ENCODE peak calls at places on chromosomes 11 and 22, in nine cellular contexts. One of them, this sample, is unnamed.

GRCh38 chr11:3732671-3733070 is 61.5 kb upstream of the CHRNA10 start:
- DNase-seq in fibroblast of lung: no peak
- DNase-seq in neural progenitor cell: no peak
- DNase-seq in activated effector memory CD4-positive, alpha-beta T cell treated with Interleukin-2 at 50 U/mL for 16 hours: no peak
- DNase-seq in stimulated activated CD4-positive, alpha-beta T cell treated with anti-CD3 and anti-CD28 coated beads, Interleukin-12 subunit alpha, Interleukin-12 subunit beta, amount 100 ng/mL, for 24 hours: no peak
- DNase-seq in M059J: no peak
- DNase-seq in left colon: no peak
- DNase-seq in HS-27A: no peak
- DNase-seq in NCI-H1694 treated with DMSO at 0.1 percent for 48 hours: no peak
- DNase-seq in this sample: no peak

GRCh38 chr11:67418476-67419281 is 3.2 kb downstream of the CARNS1 start:
- DNase-seq in fibroblast of lung: no peak
- DNase-seq in stimulated activated CD4-positive, alpha-beta T cell treated with anti-CD3 and anti-CD28 coated beads, Interleukin-12 subunit alpha, Interleukin-12 subunit beta, amount 100 ng/mL, for 24 hours: no peak
- DNase-seq in activated effector memory CD4-positive, alpha-beta T cell treated with Interleukin-2 at 50 U/mL for 16 hours: no peak
- DNase-seq in HS-27A: no peak
- DNase-seq in M059J: no peak
- DNase-seq in neural progenitor cell: no peak
- DNase-seq in NCI-H1694 treated with DMSO at 0.1 percent for 48 hours: no peak
- DNase-seq in left colon: no peak
- DNase-seq in this sample: peak

GRCh38 chr11:45527898-45528297 is 137.5 kb downstream of the CHST1 start:
- DNase-seq in HS-27A: no peak
- DNase-seq in stimulated activated CD4-positive, alpha-beta T cell treated with anti-CD3 and anti-CD28 coated beads, Interleukin-12 subunit alpha, Interleukin-12 subunit beta, amount 100 ng/mL, for 24 hours: peak
- DNase-seq in NCI-H1694 treated with DMSO at 0.1 percent for 48 hours: no peak
- DNase-seq in activated effector memory CD4-positive, alpha-beta T cell treated with Interleukin-2 at 50 U/mL for 16 hours: no peak
- DNase-seq in fibroblast of lung: no peak
- DNase-seq in neural progenitor cell: no peak
- DNase-seq in left colon: no peak
- DNase-seq in M059J: no peak
- DNase-seq in this sample: no peak

GRCh38 chr11:36609383-36609782 is 11.3 kb upstream of the RAG2 start:
- DNase-seq in left colon: no peak
- DNase-seq in HS-27A: no peak
- DNase-seq in M059J: no peak
- DNase-seq in fibroblast of lung: no peak
- DNase-seq in neural progenitor cell: no peak
- DNase-seq in activated effector memory CD4-positive, alpha-beta T cell treated with Interleukin-2 at 50 U/mL for 16 hours: no peak
- DNase-seq in NCI-H1694 treated with DMSO at 0.1 percent for 48 hours: no peak
- DNase-seq in stimulated activated CD4-positive, alpha-beta T cell treated with anti-CD3 and anti-CD28 coated beads, Interleukin-12 subunit alpha, Interleukin-12 subunit beta, amount 100 ng/mL, for 24 hours: no peak
- DNase-seq in this sample: no peak

GRCh38 chr11:70158201-70158600 is 44.9 kb upstream of the FADD start:
- DNase-seq in NCI-H1694 treated with DMSO at 0.1 percent for 48 hours: no peak
- DNase-seq in fibroblast of lung: peak
- DNase-seq in left colon: peak
- DNase-seq in neural progenitor cell: peak
- DNase-seq in M059J: peak
- DNase-seq in activated effector memory CD4-positive, alpha-beta T cell treated with Interleukin-2 at 50 U/mL for 16 hours: no peak
- DNase-seq in HS-27A: no peak
- DNase-seq in stimulated activated CD4-positive, alpha-beta T cell treated with anti-CD3 and anti-CD28 coated beads, Interleukin-12 subunit alpha, Interleukin-12 subunit beta, amount 100 ng/mL, for 24 hours: no peak
- DNase-seq in this sample: no peak

GRCh38 chr11:126518130-126518995 is 162.9 kb downstream of the ST3GAL4 start:
- DNase-seq in neural progenitor cell: no peak
- DNase-seq in M059J: no peak
- DNase-seq in fibroblast of lung: no peak
- DNase-seq in left colon: no peak
- DNase-seq in activated effector memory CD4-positive, alpha-beta T cell treated with Interleukin-2 at 50 U/mL for 16 hours: no peak
- DNase-seq in HS-27A: no peak
- DNase-seq in stimulated activated CD4-positive, alpha-beta T cell treated with anti-CD3 and anti-CD28 coated beads, Interleukin-12 subunit alpha, Interleukin-12 subunit beta, amount 100 ng/mL, for 24 hours: no peak
- DNase-seq in NCI-H1694 treated with DMSO at 0.1 percent for 48 hours: peak
- DNase-seq in this sample: no peak

GRCh38 chr22:31085493-31085824 is 4.3 kb downstream of the SMTN start:
- DNase-seq in activated effector memory CD4-positive, alpha-beta T cell treated with Interleukin-2 at 50 U/mL for 16 hours: no peak
- DNase-seq in stimulated activated CD4-positive, alpha-beta T cell treated with anti-CD3 and anti-CD28 coated beads, Interleukin-12 subunit alpha, Interleukin-12 subunit beta, amount 100 ng/mL, for 24 hours: no peak
- DNase-seq in NCI-H1694 treated with DMSO at 0.1 percent for 48 hours: no peak
- DNase-seq in neural progenitor cell: peak
- DNase-seq in M059J: no peak
- DNase-seq in fibroblast of lung: no peak
- DNase-seq in left colon: no peak
- DNase-seq in HS-27A: no peak
- DNase-seq in this sample: no peak

GRCh38 chr11:83006877-83007330 is 64.8 kb downstream of the RAB30 start:
- DNase-seq in neural progenitor cell: no peak
- DNase-seq in M059J: peak
- DNase-seq in fibroblast of lung: no peak
- DNase-seq in left colon: no peak
- DNase-seq in NCI-H1694 treated with DMSO at 0.1 percent for 48 hours: no peak
- DNase-seq in HS-27A: no peak
- DNase-seq in stimulated activated CD4-positive, alpha-beta T cell treated with anti-CD3 and anti-CD28 coated beads, Interleukin-12 subunit alpha, Interleukin-12 subunit beta, amount 100 ng/mL, for 24 hours: no peak
- DNase-seq in activated effector memory CD4-positive, alpha-beta T cell treated with Interleukin-2 at 50 U/mL for 16 hours: no peak
- DNase-seq in this sample: no peak

GRCh38 chr11:86524603-86525352 is 147.6 kb downstream of the ME3 start:
- DNase-seq in stimulated activated CD4-positive, alpha-beta T cell treated with anti-CD3 and anti-CD28 coated beads, Interleukin-12 subunit alpha, Interleukin-12 subunit beta, amount 100 ng/mL, for 24 hours: no peak
- DNase-seq in NCI-H1694 treated with DMSO at 0.1 percent for 48 hours: no peak
- DNase-seq in left colon: no peak
- DNase-seq in M059J: peak
- DNase-seq in HS-27A: no peak
- DNase-seq in fibroblast of lung: peak
- DNase-seq in activated effector memory CD4-positive, alpha-beta T cell treated with Interleukin-2 at 50 U/mL for 16 hours: no peak
- DNase-seq in neural progenitor cell: no peak
- DNase-seq in this sample: no peak

GRCh38 chr11:59555601-59556114 is 44.3 kb downstream of the OR4D9 start:
- DNase-seq in NCI-H1694 treated with DMSO at 0.1 percent for 48 hours: no peak
- DNase-seq in stimulated activated CD4-positive, alpha-beta T cell treated with anti-CD3 and anti-CD28 coated beads, Interleukin-12 subunit alpha, Interleukin-12 subunit beta, amount 100 ng/mL, for 24 hours: no peak
- DNase-seq in M059J: peak
- DNase-seq in activated effector memory CD4-positive, alpha-beta T cell treated with Interleukin-2 at 50 U/mL for 16 hours: no peak
- DNase-seq in fibroblast of lung: peak
- DNase-seq in left colon: no peak
- DNase-seq in HS-27A: no peak
- DNase-seq in neural progenitor cell: no peak
- DNase-seq in this sample: no peak

GRCh38 chr11:36296925-36297604 is 977 bp downstream of the PRR5L start:
- DNase-seq in stimulated activated CD4-positive, alpha-beta T cell treated with anti-CD3 and anti-CD28 coated beads, Interleukin-12 subunit alpha, Interleukin-12 subunit beta, amount 100 ng/mL, for 24 hours: no peak
- DNase-seq in left colon: peak
- DNase-seq in fibroblast of lung: peak
- DNase-seq in M059J: no peak
- DNase-seq in NCI-H1694 treated with DMSO at 0.1 percent for 48 hours: no peak
- DNase-seq in HS-27A: no peak
- DNase-seq in activated effector memory CD4-positive, alpha-beta T cell treated with Interleukin-2 at 50 U/mL for 16 hours: no peak
- DNase-seq in neural progenitor cell: no peak
- DNase-seq in this sample: no peak

GRCh38 chr22:46681010-46681409 is 57.0 kb downstream of the CERK start:
- DNase-seq in activated effector memory CD4-positive, alpha-beta T cell treated with Interleukin-2 at 50 U/mL for 16 hours: no peak
- DNase-seq in left colon: no peak
- DNase-seq in fibroblast of lung: no peak
- DNase-seq in M059J: no peak
- DNase-seq in neural progenitor cell: no peak
- DNase-seq in NCI-H1694 treated with DMSO at 0.1 percent for 48 hours: no peak
- DNase-seq in stimulated activated CD4-positive, alpha-beta T cell treated with anti-CD3 and anti-CD28 coated beads, Interleukin-12 subunit alpha, Interleukin-12 subunit beta, amount 100 ng/mL, for 24 hours: no peak
- DNase-seq in HS-27A: no peak
- DNase-seq in this sample: no peak

GRCh38 chr11:118883368-118884071 is at the start of gene CXCR5:
- DNase-seq in left colon: peak
- DNase-seq in stimulated activated CD4-positive, alpha-beta T cell treated with anti-CD3 and anti-CD28 coated beads, Interleukin-12 subunit alpha, Interleukin-12 subunit beta, amount 100 ng/mL, for 24 hours: no peak
- DNase-seq in M059J: peak
- DNase-seq in HS-27A: no peak
- DNase-seq in NCI-H1694 treated with DMSO at 0.1 percent for 48 hours: no peak
- DNase-seq in activated effector memory CD4-positive, alpha-beta T cell treated with Interleukin-2 at 50 U/mL for 16 hours: no peak
- DNase-seq in neural progenitor cell: no peak
- DNase-seq in fibroblast of lung: peak
- DNase-seq in this sample: no peak

GRCh38 chr22:46504586-46504985 is 32.8 kb downstream of the CELSR1 start:
- DNase-seq in stimulated activated CD4-positive, alpha-beta T cell treated with anti-CD3 and anti-CD28 coated beads, Interleukin-12 subunit alpha, Interleukin-12 subunit beta, amount 100 ng/mL, for 24 hours: no peak
- DNase-seq in activated effector memory CD4-positive, alpha-beta T cell treated with Interleukin-2 at 50 U/mL for 16 hours: no peak
- DNase-seq in left colon: no peak
- DNase-seq in NCI-H1694 treated with DMSO at 0.1 percent for 48 hours: no peak
- DNase-seq in HS-27A: no peak
- DNase-seq in neural progenitor cell: no peak
- DNase-seq in fibroblast of lung: peak
- DNase-seq in M059J: no peak
- DNase-seq in this sample: no peak

GRCh38 chr11:60916669-60917206 is 2.8 kb downstream of the TMEM109 start:
- DNase-seq in left colon: no peak
- DNase-seq in M059J: no peak
- DNase-seq in stimulated activated CD4-positive, alpha-beta T cell treated with anti-CD3 and anti-CD28 coated beads, Interleukin-12 subunit alpha, Interleukin-12 subunit beta, amount 100 ng/mL, for 24 hours: no peak
- DNase-seq in HS-27A: no peak
- DNase-seq in NCI-H1694 treated with DMSO at 0.1 percent for 48 hours: no peak
- DNase-seq in activated effector memory CD4-positive, alpha-beta T cell treated with Interleukin-2 at 50 U/mL for 16 hours: no peak
- DNase-seq in neural progenitor cell: no peak
- DNase-seq in fibroblast of lung: no peak
- DNase-seq in this sample: peak

GRCh38 chr11:74755395-74755995 is 6.8 kb downstream of the RNF169 start:
- DNase-seq in fibroblast of lung: peak
- DNase-seq in neural progenitor cell: no peak
- DNase-seq in HS-27A: no peak
- DNase-seq in M059J: peak
- DNase-seq in left colon: no peak
- DNase-seq in activated effector memory CD4-positive, alpha-beta T cell treated with Interleukin-2 at 50 U/mL for 16 hours: no peak
- DNase-seq in NCI-H1694 treated with DMSO at 0.1 percent for 48 hours: no peak
- DNase-seq in stimulated activated CD4-positive, alpha-beta T cell treated with anti-CD3 and anti-CD28 coated beads, Interleukin-12 subunit alpha, Interleukin-12 subunit beta, amount 100 ng/mL, for 24 hours: no peak
- DNase-seq in this sample: no peak

GRCh38 chr22:18148508-18148965 is 1.4 kb upstream of the USP18 start:
- DNase-seq in NCI-H1694 treated with DMSO at 0.1 percent for 48 hours: no peak
- DNase-seq in left colon: no peak
- DNase-seq in HS-27A: no peak
- DNase-seq in M059J: no peak
- DNase-seq in neural progenitor cell: no peak
- DNase-seq in activated effector memory CD4-positive, alpha-beta T cell treated with Interleukin-2 at 50 U/mL for 16 hours: no peak
- DNase-seq in stimulated activated CD4-positive, alpha-beta T cell treated with anti-CD3 and anti-CD28 coated beads, Interleukin-12 subunit alpha, Interleukin-12 subunit beta, amount 100 ng/mL, for 24 hours: no peak
- DNase-seq in fibroblast of lung: no peak
- DNase-seq in this sample: no peak

GRCh38 chr11:31487848-31488247 is 21.6 kb downstream of the IMMP1L start:
- DNase-seq in NCI-H1694 treated with DMSO at 0.1 percent for 48 hours: peak
- DNase-seq in left colon: no peak
- DNase-seq in activated effector memory CD4-positive, alpha-beta T cell treated with Interleukin-2 at 50 U/mL for 16 hours: no peak
- DNase-seq in stimulated activated CD4-positive, alpha-beta T cell treated with anti-CD3 and anti-CD28 coated beads, Interleukin-12 subunit alpha, Interleukin-12 subunit beta, amount 100 ng/mL, for 24 hours: no peak
- DNase-seq in HS-27A: peak
- DNase-seq in M059J: peak
- DNase-seq in fibroblast of lung: peak
- DNase-seq in neural progenitor cell: peak
- DNase-seq in this sample: no peak

GRCh38 chr11:125165111-125165663 is 636 bp downstream of the PKNOX2 start:
- DNase-seq in neural progenitor cell: peak
- DNase-seq in NCI-H1694 treated with DMSO at 0.1 percent for 48 hours: no peak
- DNase-seq in M059J: peak
- DNase-seq in HS-27A: no peak
- DNase-seq in left colon: peak
- DNase-seq in stimulated activated CD4-positive, alpha-beta T cell treated with anti-CD3 and anti-CD28 coated beads, Interleukin-12 subunit alpha, Interleukin-12 subunit beta, amount 100 ng/mL, for 24 hours: no peak
- DNase-seq in fibroblast of lung: peak
- DNase-seq in activated effector memory CD4-positive, alpha-beta T cell treated with Interleukin-2 at 50 U/mL for 16 hours: no peak
- DNase-seq in this sample: peak

GRCh38 chr11:130448416-130449068 is at the start of gene ADAMTS15:
- DNase-seq in fibroblast of lung: peak
- DNase-seq in HS-27A: no peak
- DNase-seq in left colon: peak
- DNase-seq in activated effector memory CD4-positive, alpha-beta T cell treated with Interleukin-2 at 50 U/mL for 16 hours: no peak
- DNase-seq in stimulated activated CD4-positive, alpha-beta T cell treated with anti-CD3 and anti-CD28 coated beads, Interleukin-12 subunit alpha, Interleukin-12 subunit beta, amount 100 ng/mL, for 24 hours: peak
- DNase-seq in neural progenitor cell: peak
- DNase-seq in M059J: peak
- DNase-seq in NCI-H1694 treated with DMSO at 0.1 percent for 48 hours: peak
- DNase-seq in this sample: peak

GRCh38 chr22:45917146-45917545 is 59.8 kb downstream of the WNT7B start:
- DNase-seq in fibroblast of lung: no peak
- DNase-seq in NCI-H1694 treated with DMSO at 0.1 percent for 48 hours: peak
- DNase-seq in HS-27A: no peak
- DNase-seq in neural progenitor cell: no peak
- DNase-seq in stimulated activated CD4-positive, alpha-beta T cell treated with anti-CD3 and anti-CD28 coated beads, Interleukin-12 subunit alpha, Interleukin-12 subunit beta, amount 100 ng/mL, for 24 hours: no peak
- DNase-seq in M059J: no peak
- DNase-seq in left colon: no peak
- DNase-seq in activated effector memory CD4-positive, alpha-beta T cell treated with Interleukin-2 at 50 U/mL for 16 hours: no peak
- DNase-seq in this sample: no peak

GRCh38 chr22:45891996-45892621 is 84.9 kb downstream of the WNT7B start:
- DNase-seq in HS-27A: no peak
- DNase-seq in fibroblast of lung: no peak
- DNase-seq in M059J: no peak
- DNase-seq in activated effector memory CD4-positive, alpha-beta T cell treated with Interleukin-2 at 50 U/mL for 16 hours: no peak
- DNase-seq in stimulated activated CD4-positive, alpha-beta T cell treated with anti-CD3 and anti-CD28 coated beads, Interleukin-12 subunit alpha, Interleukin-12 subunit beta, amount 100 ng/mL, for 24 hours: no peak
- DNase-seq in neural progenitor cell: no peak
- DNase-seq in left colon: no peak
- DNase-seq in NCI-H1694 treated with DMSO at 0.1 percent for 48 hours: no peak
- DNase-seq in this sample: peak